ENCODE peak calls at places on chromosomes 16 and 17, in six cellular contexts. One of them, this sample, is unnamed.

GRCh38 chr16:72093448-72094265 is at the start of the genes DHX38 and TXNL4B:
- DNase-seq in NCI-H2081: peak; percentile 95
- DNase-seq in ovary: peak; percentile 89
- DNase-seq in posterior vena cava: peak; percentile 97
- DNase-seq in EL: peak; percentile 99
- DNase-seq in hypothalamus: peak; percentile 87
- DNase-seq in this sample: peak; percentile 97

GRCh38 chr17:36697907-36698526 is 96.6 kb downstream of the MRM1 start:
- DNase-seq in NCI-H2081: no peak
- DNase-seq in hypothalamus: no peak
- DNase-seq in EL: no peak
- DNase-seq in posterior vena cava: no peak
- DNase-seq in ovary: no peak
- DNase-seq in this sample: no peak

GRCh38 chr16:86521236-86522197 is 11.2 kb downstream of the FOXF1 start:
- DNase-seq in NCI-H2081: no peak
- DNase-seq in EL: no peak
- DNase-seq in posterior vena cava: no peak
- DNase-seq in hypothalamus: no peak
- DNase-seq in ovary: no peak
- DNase-seq in this sample: no peak

GRCh38 chr17:63841350-63842172 is 924 bp downstream of the SMARCD2 start:
- DNase-seq in EL: peak; percentile 50
- DNase-seq in ovary: peak; percentile 75
- DNase-seq in NCI-H2081: no peak
- DNase-seq in hypothalamus: no peak
- DNase-seq in posterior vena cava: peak; percentile 88
- DNase-seq in this sample: peak; percentile 30

GRCh38 chr17:68288804-68289203 is 2.1 kb downstream of the SLC16A6 start:
- DNase-seq in ovary: no peak
- DNase-seq in posterior vena cava: no peak
- DNase-seq in hypothalamus: no peak
- DNase-seq in NCI-H2081: no peak
- DNase-seq in EL: no peak
- DNase-seq in this sample: no peak

GRCh38 chr16:2253293-2253692 is 1.9 kb upstream of the ECI1 start:
- DNase-seq in ovary: no peak
- DNase-seq in posterior vena cava: no peak
- DNase-seq in hypothalamus: no peak
- DNase-seq in EL: no peak
- DNase-seq in NCI-H2081: no peak
- DNase-seq in this sample: no peak

GRCh38 chr17:28407130-28407973 is 1.3 kb upstream of the SLC46A1 start:
- DNase-seq in hypothalamus: no peak
- DNase-seq in posterior vena cava: no peak
- DNase-seq in EL: no peak
- DNase-seq in ovary: no peak
- DNase-seq in NCI-H2081: no peak
- DNase-seq in this sample: peak; percentile 54

GRCh38 chr17:79098282-79098867 is 23.8 kb downstream of the ENGASE start:
- DNase-seq in ovary: no peak
- DNase-seq in NCI-H2081: no peak
- DNase-seq in posterior vena cava: no peak
- DNase-seq in EL: no peak
- DNase-seq in hypothalamus: no peak
- DNase-seq in this sample: no peak

GRCh38 chr16:85146922-85147651 is 34.8 kb upstream of the CIBAR2 start:
- DNase-seq in NCI-H2081: no peak
- DNase-seq in hypothalamus: no peak
- DNase-seq in ovary: peak; percentile 55
- DNase-seq in EL: no peak
- DNase-seq in posterior vena cava: no peak
- DNase-seq in this sample: no peak

This sample was measured in NCI-H2171.